ENCODE peak calls at places on chromosomes 12 and 14, in eight cellular contexts. One of them, this sample, is unnamed.

GRCh38 chr14:75399819-75400678 is 27.8 kb upstream of the JDP2 start:
- DNase-seq in CD4-positive, alpha-beta memory T cell: no peak
- DNase-seq in heart left ventricle: peak
- DNase-seq in right cardiac atrium: peak
- DNase-seq in mammary epithelial cell: peak
- DNase-seq in transverse colon: peak
- DNase-seq in IMR-90: no peak
- DNase-seq in endodermal cell: no peak
- DNase-seq in this sample: no peak

GRCh38 chr12:94640134-94640928 is 10.0 kb downstream of the TMCC3 start:
- DNase-seq in IMR-90: peak
- DNase-seq in transverse colon: peak
- DNase-seq in endodermal cell: no peak
- DNase-seq in CD4-positive, alpha-beta memory T cell: peak
- DNase-seq in right cardiac atrium: no peak
- DNase-seq in mammary epithelial cell: peak
- DNase-seq in heart left ventricle: no peak
- DNase-seq in this sample: no peak

GRCh38 chr12:38775457-38775856 is 129.9 kb downstream of the CPNE8 start:
- DNase-seq in transverse colon: no peak
- DNase-seq in IMR-90: no peak
- DNase-seq in CD4-positive, alpha-beta memory T cell: no peak
- DNase-seq in heart left ventricle: no peak
- DNase-seq in endodermal cell: no peak
- DNase-seq in right cardiac atrium: no peak
- DNase-seq in mammary epithelial cell: peak
- DNase-seq in this sample: no peak

GRCh38 chr12:4225571-4225970 is 48.0 kb upstream of the CCND2 start:
- DNase-seq in IMR-90: no peak
- DNase-seq in CD4-positive, alpha-beta memory T cell: no peak
- DNase-seq in transverse colon: no peak
- DNase-seq in mammary epithelial cell: no peak
- DNase-seq in heart left ventricle: no peak
- DNase-seq in right cardiac atrium: no peak
- DNase-seq in endodermal cell: no peak
- DNase-seq in this sample: no peak

GRCh38 chr14:38662781-38663180 is 406.9 kb upstream of the CLEC14A start:
- DNase-seq in transverse colon: no peak
- DNase-seq in IMR-90: no peak
- DNase-seq in heart left ventricle: no peak
- DNase-seq in mammary epithelial cell: no peak
- DNase-seq in endodermal cell: no peak
- DNase-seq in right cardiac atrium: no peak
- DNase-seq in CD4-positive, alpha-beta memory T cell: no peak
- DNase-seq in this sample: no peak

GRCh38 chr14:74922752-74923401 is at the start of gene RPS6KL1:
- DNase-seq in IMR-90: peak
- DNase-seq in CD4-positive, alpha-beta memory T cell: peak
- DNase-seq in endodermal cell: peak
- DNase-seq in heart left ventricle: peak
- DNase-seq in right cardiac atrium: peak
- DNase-seq in transverse colon: peak
- DNase-seq in mammary epithelial cell: peak
- DNase-seq in this sample: peak

GRCh38 chr14:68232643-68233055 is 413.1 kb downstream of the RAD51B start:
- DNase-seq in right cardiac atrium: peak
- DNase-seq in mammary epithelial cell: peak
- DNase-seq in transverse colon: peak
- DNase-seq in heart left ventricle: peak
- DNase-seq in IMR-90: peak
- DNase-seq in endodermal cell: no peak
- DNase-seq in CD4-positive, alpha-beta memory T cell: no peak
- DNase-seq in this sample: no peak

GRCh38 chr12:76688001-76688400 is 75.9 kb upstream of the ZDHHC17 start:
- DNase-seq in right cardiac atrium: no peak
- DNase-seq in heart left ventricle: no peak
- DNase-seq in mammary epithelial cell: no peak
- DNase-seq in endodermal cell: no peak
- DNase-seq in CD4-positive, alpha-beta memory T cell: no peak
- DNase-seq in IMR-90: peak
- DNase-seq in transverse colon: no peak
- DNase-seq in this sample: no peak

GRCh38 chr12:106601031-106601430 is 18.2 kb downstream of the RFX4 start:
- DNase-seq in CD4-positive, alpha-beta memory T cell: no peak
- DNase-seq in heart left ventricle: no peak
- DNase-seq in endodermal cell: peak
- DNase-seq in mammary epithelial cell: no peak
- DNase-seq in transverse colon: no peak
- DNase-seq in right cardiac atrium: no peak
- DNase-seq in IMR-90: no peak
- DNase-seq in this sample: no peak

GRCh38 chr14:90551070-90551704 is 154.4 kb downstream of the CALM1 start:
- DNase-seq in endodermal cell: no peak
- DNase-seq in right cardiac atrium: no peak
- DNase-seq in mammary epithelial cell: peak
- DNase-seq in CD4-positive, alpha-beta memory T cell: no peak
- DNase-seq in transverse colon: no peak
- DNase-seq in heart left ventricle: no peak
- DNase-seq in IMR-90: peak
- DNase-seq in this sample: no peak

GRCh38 chr12:103882861-103883596 is 42.0 kb upstream of the NT5DC3 start:
- DNase-seq in endodermal cell: no peak
- DNase-seq in heart left ventricle: no peak
- DNase-seq in mammary epithelial cell: peak
- DNase-seq in right cardiac atrium: no peak
- DNase-seq in IMR-90: no peak
- DNase-seq in CD4-positive, alpha-beta memory T cell: no peak
- DNase-seq in transverse colon: no peak
- DNase-seq in this sample: no peak

GRCh38 chr12:95358111-95359083 is 115.6 kb upstream of the METAP2 start:
- DNase-seq in transverse colon: no peak
- DNase-seq in heart left ventricle: no peak
- DNase-seq in right cardiac atrium: no peak
- DNase-seq in mammary epithelial cell: no peak
- DNase-seq in CD4-positive, alpha-beta memory T cell: no peak
- DNase-seq in IMR-90: peak
- DNase-seq in endodermal cell: no peak
- DNase-seq in this sample: no peak

GRCh38 chr12:89574736-89575208 is 48.9 kb upstream of the POC1B start:
- DNase-seq in IMR-90: peak
- DNase-seq in transverse colon: no peak
- DNase-seq in CD4-positive, alpha-beta memory T cell: no peak
- DNase-seq in heart left ventricle: peak
- DNase-seq in endodermal cell: peak
- DNase-seq in mammary epithelial cell: peak
- DNase-seq in right cardiac atrium: peak
- DNase-seq in this sample: no peak

GRCh38 chr12:69671597-69671996 is 27.5 kb downstream of the BEST3 start:
- DNase-seq in IMR-90: no peak
- DNase-seq in CD4-positive, alpha-beta memory T cell: no peak
- DNase-seq in transverse colon: no peak
- DNase-seq in endodermal cell: no peak
- DNase-seq in heart left ventricle: no peak
- DNase-seq in mammary epithelial cell: no peak
- DNase-seq in right cardiac atrium: no peak
- DNase-seq in this sample: no peak

GRCh38 chr12:99055294-99055693 is 410.2 kb downstream of the APAF1 start:
- DNase-seq in transverse colon: no peak
- DNase-seq in heart left ventricle: no peak
- DNase-seq in CD4-positive, alpha-beta memory T cell: no peak
- DNase-seq in mammary epithelial cell: no peak
- DNase-seq in right cardiac atrium: no peak
- DNase-seq in IMR-90: no peak
- DNase-seq in endodermal cell: no peak
- DNase-seq in this sample: no peak

GRCh38 chr12:4809013-4809448 is 88.8 kb downstream of the GALNT8 start:
- DNase-seq in transverse colon: no peak
- DNase-seq in endodermal cell: peak
- DNase-seq in IMR-90: no peak
- DNase-seq in CD4-positive, alpha-beta memory T cell: no peak
- DNase-seq in heart left ventricle: no peak
- DNase-seq in right cardiac atrium: peak
- DNase-seq in mammary epithelial cell: no peak
- DNase-seq in this sample: no peak

GRCh38 chr14:61812347-61813100 is 50.3 kb downstream of the SNAPC1 start:
- DNase-seq in mammary epithelial cell: peak
- DNase-seq in right cardiac atrium: no peak
- DNase-seq in transverse colon: no peak
- DNase-seq in heart left ventricle: no peak
- DNase-seq in endodermal cell: peak
- DNase-seq in IMR-90: no peak
- DNase-seq in CD4-positive, alpha-beta memory T cell: no peak
- DNase-seq in this sample: no peak

GRCh38 chr12:92362109-92362508 is 216.5 kb upstream of the BTG1 start:
- DNase-seq in right cardiac atrium: no peak
- DNase-seq in transverse colon: no peak
- DNase-seq in CD4-positive, alpha-beta memory T cell: no peak
- DNase-seq in endodermal cell: no peak
- DNase-seq in IMR-90: no peak
- DNase-seq in mammary epithelial cell: no peak
- DNase-seq in heart left ventricle: no peak
- DNase-seq in this sample: no peak

GRCh38 chr12:92360543-92360942 is 214.9 kb upstream of the BTG1 start:
- DNase-seq in right cardiac atrium: no peak
- DNase-seq in CD4-positive, alpha-beta memory T cell: peak
- DNase-seq in heart left ventricle: no peak
- DNase-seq in transverse colon: no peak
- DNase-seq in endodermal cell: no peak
- DNase-seq in IMR-90: no peak
- DNase-seq in mammary epithelial cell: peak
- DNase-seq in this sample: no peak

GRCh38 chr12:92357584-92358261 is 212.1 kb upstream of the BTG1 start:
- DNase-seq in endodermal cell: no peak
- DNase-seq in CD4-positive, alpha-beta memory T cell: no peak
- DNase-seq in heart left ventricle: no peak
- DNase-seq in right cardiac atrium: no peak
- DNase-seq in transverse colon: no peak
- DNase-seq in IMR-90: no peak
- DNase-seq in mammary epithelial cell: no peak
- DNase-seq in this sample: no peak

GRCh38 chr12:92356405-92356804 is 210.8 kb upstream of the BTG1 start:
- DNase-seq in CD4-positive, alpha-beta memory T cell: no peak
- DNase-seq in endodermal cell: no peak
- DNase-seq in transverse colon: no peak
- DNase-seq in heart left ventricle: no peak
- DNase-seq in right cardiac atrium: no peak
- DNase-seq in mammary epithelial cell: peak
- DNase-seq in IMR-90: no peak
- DNase-seq in this sample: no peak
- H3K4me3 ChIP-seq in CD4-positive, alpha-beta memory T cell: no peak
- H3K4me3 ChIP-seq in endodermal cell: no peak
- H3K4me3 ChIP-seq in transverse colon: no peak
- H3K4me3 ChIP-seq in heart left ventricle: no peak
- H3K4me3 ChIP-seq in right cardiac atrium: no peak
- H3K4me3 ChIP-seq in mammary epithelial cell: no peak
- H3K4me3 ChIP-seq in IMR-90: no peak
- H3K4me3 ChIP-seq in this sample: no peak

GRCh38 chr14:64861916-64862315 is 17.8 kb downstream of the SPTB start:
- DNase-seq in heart left ventricle: no peak
- DNase-seq in right cardiac atrium: no peak
- DNase-seq in endodermal cell: peak
- DNase-seq in mammary epithelial cell: no peak
- DNase-seq in CD4-positive, alpha-beta memory T cell: no peak
- DNase-seq in IMR-90: no peak
- DNase-seq in transverse colon: no peak
- DNase-seq in this sample: no peak

GRCh38 chr14:64856528-64857445 is 22.9 kb downstream of the SPTB start:
- DNase-seq in transverse colon: no peak
- DNase-seq in mammary epithelial cell: no peak
- DNase-seq in IMR-90: no peak
- DNase-seq in CD4-positive, alpha-beta memory T cell: no peak
- DNase-seq in heart left ventricle: no peak
- DNase-seq in right cardiac atrium: no peak
- DNase-seq in endodermal cell: peak
- DNase-seq in this sample: no peak

GRCh38 chr14:64860039-64860438 is 19.7 kb downstream of the SPTB start:
- DNase-seq in endodermal cell: no peak
- DNase-seq in heart left ventricle: no peak
- DNase-seq in transverse colon: no peak
- DNase-seq in right cardiac atrium: no peak
- DNase-seq in IMR-90: no peak
- DNase-seq in CD4-positive, alpha-beta memory T cell: no peak
- DNase-seq in mammary epithelial cell: no peak
- DNase-seq in this sample: no peak

GRCh38 chr14:64857979-64858740 is 21.5 kb downstream of the SPTB start:
- DNase-seq in heart left ventricle: no peak
- DNase-seq in mammary epithelial cell: no peak
- DNase-seq in endodermal cell: peak
- DNase-seq in CD4-positive, alpha-beta memory T cell: no peak
- DNase-seq in right cardiac atrium: no peak
- DNase-seq in transverse colon: no peak
- DNase-seq in IMR-90: no peak
- DNase-seq in this sample: no peak

GRCh38 chr14:64855732-64856527 is 23.8 kb downstream of the SPTB start:
- DNase-seq in heart left ventricle: no peak
- DNase-seq in IMR-90: no peak
- DNase-seq in transverse colon: no peak
- DNase-seq in CD4-positive, alpha-beta memory T cell: no peak
- DNase-seq in right cardiac atrium: no peak
- DNase-seq in endodermal cell: peak
- DNase-seq in mammary epithelial cell: no peak
- DNase-seq in this sample: no peak
- H3K27ac ChIP-seq in heart left ventricle: no peak
- H3K27ac ChIP-seq in IMR-90: no peak
- H3K27ac ChIP-seq in transverse colon: no peak
- H3K27ac ChIP-seq in CD4-positive, alpha-beta memory T cell: no peak
- H3K27ac ChIP-seq in right cardiac atrium: no peak
- H3K27ac ChIP-seq in endodermal cell: no peak
- H3K27ac ChIP-seq in mammary epithelial cell: no peak
- H3K27ac ChIP-seq in this sample: no peak

DNA sequence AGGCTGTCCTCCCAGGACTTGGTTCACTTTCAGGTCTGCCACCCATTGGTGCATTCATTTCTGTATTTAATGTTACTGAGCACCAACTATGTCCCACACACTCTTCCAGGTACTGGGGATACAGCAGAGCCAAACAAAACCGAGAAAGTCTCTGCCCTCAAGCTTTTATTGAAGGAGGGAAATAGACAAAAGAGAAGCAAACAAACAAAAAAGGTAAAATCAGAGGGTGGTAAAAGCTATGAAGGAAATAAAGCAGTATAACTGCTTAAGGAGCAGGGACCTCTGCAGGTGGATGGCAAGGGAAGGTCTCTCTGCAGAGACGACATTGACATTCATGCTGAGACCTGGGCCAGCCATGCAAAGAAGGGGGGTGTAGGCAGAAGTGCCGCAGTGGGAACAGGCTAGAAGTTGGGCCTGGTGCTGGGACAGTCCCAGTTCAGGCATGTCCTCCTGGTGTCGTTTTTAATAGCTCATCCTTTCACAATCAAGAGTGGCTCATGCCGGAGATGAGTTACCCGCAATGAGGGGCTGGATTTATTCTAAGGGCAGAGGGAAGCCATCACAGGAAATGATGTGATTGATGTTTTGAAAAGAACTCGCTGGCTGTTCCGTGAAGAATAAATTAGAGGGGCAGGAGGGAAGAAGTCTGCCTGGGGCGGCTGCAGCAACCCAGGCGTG is 72.8 kb downstream of the IRF2BPL start:
- DNase-seq in transverse colon: no peak
- DNase-seq in right cardiac atrium: peak
- DNase-seq in heart left ventricle: peak
- DNase-seq in endodermal cell: peak
- DNase-seq in CD4-positive, alpha-beta memory T cell: peak
- DNase-seq in mammary epithelial cell: peak
- DNase-seq in IMR-90: peak
- DNase-seq in this sample: peak
- H3K4me3 ChIP-seq in transverse colon: peak
- H3K4me3 ChIP-seq in right cardiac atrium: peak
- H3K4me3 ChIP-seq in heart left ventricle: peak
- H3K4me3 ChIP-seq in endodermal cell: peak
- H3K4me3 ChIP-seq in CD4-positive, alpha-beta memory T cell: peak
- H3K4me3 ChIP-seq in mammary epithelial cell: no peak
- H3K4me3 ChIP-seq in IMR-90: no peak
- H3K4me3 ChIP-seq in this sample: peak

GRCh38 chr14:105075364-105076295 is 10.4 kb upstream of the GPR132 start:
- DNase-seq in mammary epithelial cell: no peak
- DNase-seq in endodermal cell: peak
- DNase-seq in transverse colon: peak
- DNase-seq in CD4-positive, alpha-beta memory T cell: no peak
- DNase-seq in IMR-90: peak
- DNase-seq in heart left ventricle: peak
- DNase-seq in right cardiac atrium: peak
- DNase-seq in this sample: no peak
- H3K27ac ChIP-seq in mammary epithelial cell: no peak
- H3K27ac ChIP-seq in endodermal cell: peak
- H3K27ac ChIP-seq in transverse colon: no peak
- H3K27ac ChIP-seq in CD4-positive, alpha-beta memory T cell: no peak
- H3K27ac ChIP-seq in IMR-90: no peak
- H3K27ac ChIP-seq in heart left ventricle: no peak
- H3K27ac ChIP-seq in right cardiac atrium: no peak
- H3K27ac ChIP-seq in this sample: no peak